ENCODE peak calls at places on chromosome 17, in six cellular contexts. W is left ventricle myocardium inferior, M is progenitor cell of endocrine pancreas, G is upper lobe of right lung, J is type B pancreatic cell, U is stomach. V is an unnamed sample.

GRCh38 chr17:6079155-6079554 is 9.0 kb downstream of the WSCD1 start:
- DNase-seq in M (no peak), W (no peak), J (no peak), G (no peak), U (no peak), V (no peak)

GRCh38 chr17:37067555-37068111 is 118.9 kb downstream of the AATF start:
- DNase-seq in U (peak; percentile 93), G (no peak), J (no peak), W (peak; percentile 33), M (no peak), V (no peak)

GRCh38 chr17:3857261-3858105 is 11.4 kb upstream of the NCBP3 start:
- DNase-seq in J (no peak), W (no peak), M (no peak), U (no peak), G (no peak), V (no peak)

GRCh38 chr17:81885869-81886548 is 5.4 kb downstream of the ALYREF start:
- DNase-seq in M (no peak), U (no peak), W (no peak), J (no peak), G (no peak), V (no peak)

GRCh38 chr17:64565563-64565962 is 58.8 kb downstream of the CEP95 start:
- DNase-seq in M (no peak), J (no peak), W (no peak), G (no peak), U (no peak), V (no peak)

GRCh38 chr17:57806083-57806830 is 43.6 kb downstream of the MRPS23 start:
- DNase-seq in M (no peak), U (no peak), J (no peak), W (no peak), G (no peak), V (peak; percentile 23)

GRCh38 chr17:1495265-1495664 is 2.8 kb upstream of the MYO1C start:
- DNase-seq in G (no peak), U (no peak), J (no peak), M (no peak), W (peak; percentile 70), V (no peak)

GRCh38 chr17:64783556-64784352 is 121.6 kb upstream of the SMURF2 start:
- DNase-seq in U (no peak), G (no peak), M (no peak), J (peak; percentile 62), W (no peak), V (peak; percentile 71)

GRCh38 chr17:48251950-48252349 is 144.4 kb downstream of the SNX11 start:
- DNase-seq in G (no peak), W (no peak), J (no peak), M (no peak), U (no peak), V (no peak)

GRCh38 chr17:56292628-56293027 is 139.4 kb downstream of the ANKFN1 start:
- DNase-seq in G (no peak), J (no peak), U (no peak), M (no peak), W (no peak), V (no peak)

GRCh38 chr17:66737524-66737923 is 97.4 kb upstream of the CACNG5 start:
- DNase-seq in U (no peak), J (no peak), W (peak; percentile 43), M (no peak), G (no peak), V (no peak)

GRCh38 chr17:72426948-72427760 is 306.3 kb downstream of the SOX9 start:
- DNase-seq in W (no peak), M (no peak), U (peak; percentile 36), J (no peak), G (no peak), V (no peak)

DNA sequence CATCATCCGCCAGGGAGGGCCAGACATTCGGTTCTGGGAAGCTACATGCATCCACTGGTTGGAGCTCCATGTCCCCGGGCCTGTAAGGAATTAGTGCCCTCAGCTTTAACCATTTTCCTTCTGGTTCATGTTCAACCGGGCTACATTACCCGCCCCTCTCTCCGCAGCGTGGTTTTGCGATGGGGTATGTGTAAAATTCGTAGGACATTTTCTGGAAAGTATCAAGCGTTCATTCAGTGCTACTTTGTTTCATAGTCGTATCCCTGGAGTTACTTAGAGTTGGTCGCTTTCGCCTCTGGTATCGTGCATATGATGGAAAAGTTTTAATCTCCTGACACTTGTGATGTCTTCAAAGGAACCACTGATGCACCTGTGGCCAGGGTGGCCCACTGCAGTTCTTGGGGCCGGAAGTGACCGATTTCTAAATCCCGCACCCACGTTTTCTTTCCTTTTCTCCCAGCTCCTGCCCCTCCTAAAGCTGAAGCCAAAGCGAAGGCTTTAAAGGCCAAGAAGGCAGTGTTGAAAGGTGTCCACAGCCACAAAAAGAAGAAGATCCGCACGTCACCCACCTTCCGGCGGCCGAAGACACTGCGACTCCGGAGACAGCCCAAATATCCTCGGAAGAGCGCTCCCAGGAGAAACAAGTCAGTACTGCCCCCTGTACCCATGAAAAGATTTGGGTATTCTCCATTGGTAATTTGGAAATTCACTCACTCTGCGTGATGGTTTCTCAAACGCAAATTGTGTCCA is 637 bp downstream of the RPL23A start:
- DNase-seq in U (no peak), W (no peak), M (no peak), J (no peak), G (no peak), V (no peak)
- TF ChIP-seq CTCF in U (no peak), W (no peak), M (peak; percentile 24), J (peak; percentile 50), G (no peak), V (peak; percentile 21)

DNA sequence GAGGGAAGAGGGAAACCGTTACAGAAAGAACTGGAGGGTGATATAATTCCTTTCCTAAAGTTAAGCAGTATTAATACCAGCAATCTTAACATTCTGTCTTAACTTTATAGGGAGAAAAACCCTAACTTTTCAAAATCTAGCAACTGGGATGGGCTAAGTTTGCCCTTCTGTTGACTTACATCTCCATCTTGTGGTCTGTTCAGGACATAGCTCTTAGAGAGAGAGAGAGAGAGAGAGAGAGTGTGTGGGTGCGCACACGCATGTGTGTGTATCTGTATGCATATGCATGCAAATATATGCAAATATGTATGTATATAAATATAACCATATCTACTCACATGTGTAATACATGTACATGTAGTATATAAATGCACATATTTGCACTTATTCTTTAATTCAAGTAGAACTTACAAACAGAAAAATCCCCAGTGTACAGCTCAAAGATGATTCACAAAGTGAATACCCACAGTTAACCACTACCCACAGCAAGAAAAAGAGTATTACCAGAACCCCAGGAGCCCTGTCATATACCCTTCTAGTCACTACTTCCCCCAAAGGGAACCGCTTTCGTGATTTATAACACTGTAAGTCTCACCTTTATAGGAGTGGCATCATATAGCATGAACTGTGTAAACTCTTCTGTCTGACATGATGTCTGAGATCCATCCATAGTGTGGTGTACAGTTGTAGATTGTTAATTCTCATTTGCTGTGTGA is 46.4 kb downstream of the STX8 start:
- DNase-seq in W (no peak), J (no peak), M (no peak), G (no peak), U (no peak), V (no peak)
- TF ChIP-seq CTCF in W (peak; percentile 51), J (peak; percentile 77), M (peak; percentile 59), G (peak; percentile 35), U (no peak), V (peak; percentile 69)

GRCh38 chr17:18974407-18975149 is 22.6 kb downstream of the SLC5A10 start:
- DNase-seq in G (no peak), U (no peak), W (no peak), M (no peak), J (no peak), V (no peak)

GRCh38 chr17:18968945-18969887 is 17.3 kb downstream of the SLC5A10 start:
- DNase-seq in G (no peak), W (no peak), J (no peak), U (peak; percentile 81), M (no peak), V (no peak)

GRCh38 chr17:18971801-18972200 is 19.8 kb downstream of the SLC5A10 start:
- DNase-seq in G (no peak), W (no peak), M (no peak), U (no peak), J (no peak), V (no peak)

GRCh38 chr17:18967806-18968744 is 16.1 kb downstream of the SLC5A10 start:
- DNase-seq in G (no peak), M (no peak), W (no peak), J (no peak), U (peak; percentile 73), V (no peak)

GRCh38 chr17:18970582-18971480 is 18.9 kb downstream of the SLC5A10 start:
- DNase-seq in J (no peak), U (no peak), G (no peak), M (no peak), W (no peak), V (no peak)
- TF ChIP-seq CTCF in J (peak; percentile 18), U (no peak), G (no peak), M (no peak), W (no peak), V (peak; percentile 8)

DNA sequence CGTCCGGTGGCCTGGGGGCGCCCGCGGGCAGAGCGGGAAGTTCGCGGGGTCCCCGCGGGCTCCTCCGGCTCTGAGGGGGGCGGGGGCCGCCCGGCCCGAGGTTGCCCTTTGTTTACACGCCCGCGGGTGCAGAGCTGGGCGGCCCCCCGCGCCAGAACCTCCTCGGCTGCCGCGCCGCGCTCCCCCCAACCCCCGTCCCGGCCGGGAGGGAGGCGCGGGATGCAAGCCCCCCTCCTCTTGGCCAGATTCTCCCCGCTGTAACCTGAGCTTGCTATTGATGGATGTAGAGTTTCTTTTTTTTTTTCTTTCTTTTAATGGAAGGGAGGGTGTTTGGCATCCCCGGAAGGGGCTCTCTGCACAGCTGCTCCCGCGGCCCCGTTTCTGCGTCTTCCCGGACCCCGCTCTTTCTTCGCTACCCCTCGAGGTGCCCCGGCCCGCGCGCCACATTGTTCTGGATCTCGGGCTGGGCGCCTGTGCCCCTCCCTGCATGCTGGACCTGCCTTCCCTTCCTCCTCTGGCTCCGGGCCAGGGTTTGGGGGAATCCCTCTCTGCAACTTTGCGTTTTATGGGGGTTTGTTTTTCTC is 648 bp downstream of the CBX2 start:
- DNase-seq in W (no peak), G (peak; percentile 70), U (no peak), M (no peak), J (no peak), V (no peak)
- TF ChIP-seq CTCF in W (no peak), G (no peak), U (no peak), M (no peak), J (peak; percentile 19), V (no peak)

DNA sequence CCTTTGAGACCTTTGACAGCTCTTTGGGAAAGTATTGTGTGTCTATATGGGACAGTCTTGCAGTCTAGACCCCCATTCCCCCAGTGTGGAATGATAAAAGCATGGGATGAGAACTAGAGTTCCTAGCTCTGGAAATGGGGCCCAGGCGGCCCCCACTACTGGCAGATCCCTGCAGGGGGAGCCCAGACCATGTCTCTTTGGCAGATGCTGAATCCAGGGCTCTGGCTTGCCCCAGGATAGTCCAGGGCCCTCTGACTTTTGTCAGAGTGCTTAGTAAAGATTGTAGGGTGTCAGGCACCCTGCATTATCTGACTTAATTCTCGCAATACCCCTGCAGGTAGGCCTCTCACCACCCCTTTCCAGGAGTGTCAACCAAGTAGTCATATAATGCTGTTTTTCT is 8.3 kb downstream of the ALKBH5 start:
- DNase-seq in G (no peak), U (no peak), M (no peak), W (no peak), J (no peak), V (no peak)
- TF ChIP-seq CTCF in G (peak; percentile 22), U (no peak), M (peak; percentile 18), W (peak; percentile 40), J (peak; percentile 55), V (peak; percentile 22)

GRCh38 chr17:51711581-51711980 is 446.9 kb downstream of the CA10 start:
- DNase-seq in M (no peak), G (no peak), J (no peak), U (no peak), W (no peak), V (no peak)
- TF ChIP-seq CTCF in M (no peak), G (no peak), J (no peak), U (no peak), W (no peak), V (no peak)